ENCODE peak calls at places on chromosomes 2 and 18, in six cellular contexts. D is CD4-positive, alpha-beta T cell; W is OCI-LY7; C is AG09309; L is foreskin fibroblast; J is epithelial cell of proximal tubule. V is an unnamed sample.

GRCh38 chr18:8890957-8891464 is 185.7 kb downstream of the MTCL1 start:
- DNase-seq in L (peak; percentile 90), J (peak; percentile 99), W (no peak), D (no peak), C (peak; percentile 82), V (no peak)

GRCh38 chr18:79366177-79367094 is 29.3 kb upstream of the NFATC1 start:
- DNase-seq in C (peak; percentile 77), L (peak; percentile 89), W (no peak), J (no peak), D (no peak), V (no peak)

GRCh38 chr2:127624321-127625145 is 21.4 kb upstream of the GPR17 start:
- DNase-seq in L (no peak), W (no peak), J (no peak), D (no peak), C (no peak), V (no peak)

GRCh38 chr2:230684222-230685164 is 28.1 kb upstream of the CAB39 start:
- DNase-seq in D (no peak), J (no peak), C (no peak), L (no peak), W (no peak), V (no peak)

GRCh38 chr2:143083636-143084035 is 45.6 kb upstream of the ARHGAP15 start:
- DNase-seq in L (peak; percentile 69), D (no peak), W (no peak), J (peak; percentile 90), C (peak; percentile 33), V (no peak)

GRCh38 chr2:168336786-168337388 is 89.5 kb upstream of the STK39 start:
- DNase-seq in W (peak; percentile 49), C (no peak), D (peak; percentile 38), L (no peak), J (no peak), V (peak; percentile 22)

GRCh38 chr2:229927817-229928321 is 5.6 kb downstream of the FBXO36 start:
- DNase-seq in D (no peak), W (no peak), C (no peak), L (peak; percentile 29), J (no peak), V (no peak)

GRCh38 chr2:168180914-168181313 is 66.5 kb downstream of the STK39 start:
- DNase-seq in L (no peak), D (no peak), C (no peak), J (no peak), W (no peak), V (no peak)

GRCh38 chr2:6919912-6920905 is 3.0 kb downstream of the RNF144A start:
- DNase-seq in D (no peak), L (no peak), W (no peak), C (no peak), J (no peak), V (peak; percentile 9)

GRCh38 chr2:178069551-178069950 is 3.0 kb downstream of the PDE11A start:
- DNase-seq in L (no peak), W (no peak), C (no peak), D (no peak), J (no peak), V (no peak)

GRCh38 chr2:157849591-157849990 is 26.5 kb downstream of the ACVR1 start:
- DNase-seq in J (no peak), W (no peak), C (no peak), L (no peak), D (no peak), V (no peak)

GRCh38 chr18:62450546-62451395 is 72.1 kb upstream of the ZCCHC2 start:
- DNase-seq in C (peak; percentile 46), D (no peak), L (peak; percentile 74), W (no peak), J (peak; percentile 76), V (no peak)

GRCh38 chr18:63613420-63613819 is 26.3 kb downstream of the SERPINB13 start:
- DNase-seq in C (no peak), W (no peak), J (no peak), D (no peak), L (no peak), V (no peak)

GRCh38 chr2:66853585-66853984 is 418.7 kb downstream of the MEIS1 start:
- DNase-seq in W (no peak), C (no peak), J (no peak), L (peak; percentile 34), D (no peak), V (no peak)

GRCh38 chr2:80126596-80127189 is 177.9 kb downstream of the LRRTM1 start:
- DNase-seq in W (no peak), D (no peak), C (peak; percentile 7), L (peak; percentile 3), J (no peak), V (no peak)

GRCh38 chr2:78908973-78909372 is 116.5 kb upstream of the REG3G start:
- DNase-seq in W (no peak), J (no peak), D (no peak), L (no peak), C (no peak), V (no peak)

GRCh38 chr2:206728277-206729199 is 10.3 kb upstream of the DYTN start:
- DNase-seq in C (peak; percentile 1), J (no peak), L (peak; percentile 7), W (no peak), D (no peak), V (no peak)

GRCh38 chr2:68172990-68173715 is 15.5 kb downstream of the PNO1 start:
- DNase-seq in W (no peak), L (no peak), D (no peak), J (no peak), C (no peak), V (no peak)

GRCh38 chr2:122300758-122301157 is 545.3 kb downstream of the TSN start:
- DNase-seq in C (no peak), L (no peak), J (no peak), W (peak; percentile 26), D (no peak), V (no peak)

GRCh38 chr2:182897137-182897536 is 30.7 kb upstream of the FRZB start:
- DNase-seq in C (no peak), W (no peak), J (no peak), L (peak; percentile 76), D (no peak), V (no peak)

GRCh38 chr2:55518846-55519167 is 711 bp upstream of the CFAP36 start:
- DNase-seq in L (no peak), W (peak; percentile 23), C (no peak), J (no peak), D (no peak), V (peak; percentile 29)

GRCh38 chr2:231530099-231531085 is at the start of gene NMUR1:
- DNase-seq in L (no peak), J (no peak), D (peak; percentile 42), C (no peak), W (peak; percentile 45), V (peak; percentile 87)

GRCh38 chr2:159029936-159030335 is 61.5 kb downstream of the TANC1 start:
- DNase-seq in L (no peak), J (no peak), D (no peak), W (no peak), C (no peak), V (no peak)

GRCh38 chr2:225354281-225354774 is 45.2 kb upstream of the NYAP2 start:
- DNase-seq in J (no peak), L (peak; percentile 85), C (peak; percentile 23), D (no peak), W (no peak), V (no peak)

GRCh38 chr2:54520687-54521086 is 64.6 kb downstream of the SPTBN1 start:
- DNase-seq in C (peak; percentile 93), J (no peak), L (peak; percentile 90), W (no peak), D (no peak), V (no peak)

GRCh38 chr2:18690342-18690741 is 101.0 kb upstream of the NT5C1B start:
- DNase-seq in L (no peak), W (peak; percentile 2), J (no peak), C (no peak), D (no peak), V (no peak)
- TF ChIP-seq CTCF in L (peak; percentile 13), W (peak; percentile 46), J (peak; percentile 46), C (peak; percentile 14), D (no peak), V (no peak)

DNA sequence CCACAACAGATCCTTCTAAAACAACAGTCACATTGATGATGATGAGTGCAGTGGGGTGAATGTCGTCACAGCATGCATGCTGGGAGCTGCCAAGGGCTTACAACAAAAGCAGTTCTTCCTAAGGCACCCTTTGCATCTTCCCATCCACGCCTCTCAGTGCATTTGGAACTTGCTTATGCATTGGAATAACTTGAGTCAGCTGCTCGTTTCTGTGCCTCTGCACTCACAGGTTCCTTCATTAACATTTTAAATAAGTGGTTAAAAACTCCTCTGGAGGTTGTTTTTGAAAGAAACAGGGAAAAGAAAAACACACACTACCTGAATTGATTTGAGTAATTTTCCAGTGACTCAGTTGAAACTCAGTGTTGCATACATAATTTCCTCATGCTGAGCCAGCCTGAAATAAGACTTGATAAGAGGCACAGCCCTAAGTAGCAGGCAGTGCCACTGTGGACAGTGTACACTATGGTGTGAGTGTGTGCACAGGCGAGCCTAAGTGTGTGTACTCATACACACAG is 46.8 kb upstream of the TRIM43B start:
- DNase-seq in W (no peak), C (no peak), J (peak; percentile 47), D (no peak), L (no peak), V (peak; percentile 10)
- TF ChIP-seq CTCF in W (no peak), C (no peak), J (no peak), D (no peak), L (no peak), V (no peak)

GRCh38 chr2:202831241-202831997 is 40.1 kb downstream of the ICA1L start:
- DNase-seq in W (peak; percentile 69), L (peak; percentile 34), D (peak; percentile 12), C (peak; percentile 21), J (peak; percentile 19), V (peak; percentile 54)
- TF ChIP-seq CTCF in W (peak; percentile 88), L (peak; percentile 80), D (peak; percentile 64), C (peak; percentile 81), J (peak; percentile 88), V (peak; percentile 51)

DNA sequence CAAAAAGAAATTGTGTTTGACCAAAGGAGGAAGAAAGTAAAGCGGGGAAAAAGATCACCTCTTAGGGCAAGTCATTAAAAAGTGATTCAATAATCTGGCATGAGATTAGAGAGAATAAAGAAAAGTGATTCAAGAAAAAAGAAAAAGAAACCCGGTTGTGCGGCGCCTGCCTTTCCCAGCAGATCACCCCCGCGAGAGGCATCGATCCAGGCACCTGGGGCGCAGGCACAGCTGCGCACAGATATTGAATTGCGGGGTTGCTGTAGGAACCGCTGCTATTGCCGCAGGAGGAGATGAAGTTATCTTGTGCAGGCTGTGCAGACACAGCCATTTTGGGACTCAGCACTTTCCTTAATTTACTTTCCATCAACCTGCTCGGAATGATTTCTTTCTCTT is 71.2 kb downstream of the PLB1 start:
- DNase-seq in W (no peak), C (no peak), D (peak; percentile 13), J (no peak), L (no peak), V (peak; percentile 43)
- TF ChIP-seq CTCF in W (peak; percentile 22), C (no peak), D (peak; percentile 72), J (no peak), L (no peak), V (no peak)

GRCh38 chr2:149388120-149388816 is 57.9 kb downstream of the LYPD6 start:
- DNase-seq in W (no peak), D (no peak), C (no peak), L (peak; percentile 31), J (no peak), V (no peak)
- TF ChIP-seq CTCF in W (peak; percentile 16), D (no peak), C (peak; percentile 35), L (peak; percentile 30), J (no peak), V (no peak)

V was measured in GM10248.